ENCODE peak calls at places on chromosomes 3 and 15, in six cellular contexts. S is sigmoid colon; H is CD8-positive, alpha-beta T cell; D is putamen; P is nephron progenitor cell; K is kidney tubule cell. C is an unnamed sample.

GRCh38 chr3:129233538-129233937 is 15.9 kb upstream of the COPG1 start:
- DNase-seq in S (peak), H (no peak), D (no peak), P (no peak), K (no peak), C (no peak)

GRCh38 chr3:1172642-1173041 is 79.8 kb downstream of the CNTN6 start:
- DNase-seq in S (no peak), H (no peak), D (no peak), P (no peak), K (no peak), C (no peak)

GRCh38 chr3:112056451-112056929 is 22.0 kb downstream of the TMPRSS7 start:
- DNase-seq in S (no peak), H (no peak), D (no peak), P (no peak), K (peak), C (no peak)

GRCh38 chr15:73982251-73982962 is 9.7 kb downstream of the STOML1 start:
- DNase-seq in S (peak), H (no peak), D (peak), P (no peak), K (peak), C (peak)

GRCh38 chr3:48402281-48402732 is 27.6 kb downstream of the PLXNB1 start:
- DNase-seq in S (peak), H (no peak), D (no peak), P (no peak), K (peak), C (peak)

GRCh38 chr3:147419062-147419701 is 10.0 kb downstream of the ZIC1 start:
- DNase-seq in S (no peak), H (no peak), D (peak), P (peak), K (peak), C (no peak)

GRCh38 chr15:85035980-85036379 is 54.3 kb downstream of the PDE8A start:
- DNase-seq in S (no peak), H (no peak), D (no peak), P (no peak), K (peak), C (no peak)

GRCh38 chr15:76449455-76449854 is 112.9 kb downstream of the ISL2 start:
- DNase-seq in S (no peak), H (no peak), D (no peak), P (no peak), K (no peak), C (no peak)

GRCh38 chr3:27312044-27312668 is 57.0 kb downstream of the NEK10 start:
- DNase-seq in S (no peak), H (no peak), D (peak), P (peak), K (peak), C (peak)

GRCh38 chr15:31434418-31435255 is 108.0 kb downstream of the KLF13 start:
- DNase-seq in S (peak), H (peak), D (peak), P (no peak), K (no peak), C (no peak)

C was measured in Caki2.